ENCODE peak calls at places on chromosomes 7 and 10, in nine cellular contexts. Z is IMR-90, L is WERI-Rb-1, O is heart right ventricle, N is left lung, K is mucosa of descending colon, A is cardiac muscle cell, C is PC-9, R is uterus. X is an unnamed sample. For H3K9me3, the result is how much of the 10 kb centered on the place peaks cover.

GRCh38 chr10:74778436-74779094 is 47.8 kb upstream of the KAT6B start:
- DNase-seq in A (no peak), K (no peak), Z (no peak), L (no peak), N (no peak), O (no peak), R (no peak), C (no peak), X (peak)

GRCh38 chr10:96491303-96491702 is 22.4 kb downstream of the TLL2 start:
- DNase-seq in N (no peak), C (no peak), Z (no peak), O (no peak), L (no peak), R (no peak), K (no peak), A (no peak), X (no peak)

GRCh38 chr7:28408974-28409715 is 3.2 kb upstream of the CREB5 start:
- DNase-seq in K (peak), L (peak), A (peak), Z (peak), C (peak), R (peak), N (peak), O (peak), X (peak)

GRCh38 chr7:108348913-108349312 is 107.3 kb downstream of the NRCAM start:
- DNase-seq in K (no peak), R (no peak), N (no peak), L (no peak), C (no peak), O (no peak), Z (peak), A (peak), X (no peak)

GRCh38 chr7:51346136-51346535 is 29.5 kb upstream of the COBL start:
- DNase-seq in K (no peak), N (no peak), C (no peak), O (no peak), R (no peak), A (no peak), L (no peak), Z (no peak), X (no peak)

GRCh38 chr7:101172854-101173751 is 7.0 kb downstream of the NAT16 start:
- DNase-seq in O (peak), L (no peak), K (peak), Z (peak), A (peak), N (peak), C (peak), R (peak), X (peak)

GRCh38 chr7:84230491-84230890 is 35.9 kb upstream of the SEMA3A start:
- DNase-seq in Z (no peak), R (no peak), K (no peak), A (no peak), O (no peak), L (no peak), C (no peak), N (no peak), X (no peak)

GRCh38 chr10:93368210-93368609 is 113.9 kb downstream of the MYOF start:
- DNase-seq in Z (no peak), O (no peak), N (no peak), R (no peak), L (no peak), A (peak), C (no peak), K (no peak), X (no peak)

GRCh38 chr7:144835166-144835611 is 664 bp downstream of the TPK1 start:
- DNase-seq in K (peak), C (no peak), A (peak), O (peak), L (peak), N (peak), R (peak), Z (peak), X (peak)

GRCh38 chr7:13682626-13683025 is 306.8 kb downstream of the ETV1 start:
- DNase-seq in R (no peak), O (no peak), Z (no peak), L (no peak), K (no peak), N (no peak), A (no peak), C (no peak), X (no peak)

GRCh38 chr10:79304479-79305087 is 42.7 kb upstream of the PPIF start:
- DNase-seq in R (no peak), Z (no peak), A (no peak), C (peak), O (no peak), K (no peak), N (peak), L (no peak), X (no peak)

DNA sequence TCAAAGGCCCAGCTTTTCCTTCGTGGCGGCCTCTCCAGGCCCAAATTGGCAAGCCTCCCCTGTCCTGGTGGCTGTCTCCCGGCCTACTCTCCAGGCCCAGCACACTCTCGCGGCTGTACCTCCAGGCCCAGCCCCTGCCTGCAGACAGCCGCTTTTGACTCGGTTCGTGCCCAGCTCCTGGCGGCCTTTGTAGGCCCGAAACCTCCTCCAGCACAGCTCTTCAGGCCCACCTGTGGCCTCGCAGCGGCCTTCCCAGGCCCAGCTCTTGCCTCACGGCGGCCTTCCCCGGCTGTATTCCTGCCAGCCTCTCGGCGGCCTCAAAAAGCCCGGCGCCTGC is 18.2 kb upstream of the TMEM248 start:
- DNase-seq in C (no peak), A (no peak), K (no peak), O (no peak), R (no peak), N (peak), L (no peak), Z (no peak), X (no peak)
- H3K4me3 ChIP-seq in C (no peak), A (no peak), K (no peak), O (no peak), R (no peak), N (no peak), L (no peak), Z (no peak), X (no peak)

GRCh38 chr10:110310741-110311140 is 6.0 kb upstream of the SMNDC1 start:
- DNase-seq in R (no peak), O (no peak), C (no peak), N (no peak), K (no peak), L (peak), Z (no peak), A (peak), X (no peak)
- TF ChIP-seq CTCF in R (no peak), O (no peak), C (no peak), N (no peak), K (no peak), L (no peak), Z (no peak), A (no peak), X (no peak)

DNA sequence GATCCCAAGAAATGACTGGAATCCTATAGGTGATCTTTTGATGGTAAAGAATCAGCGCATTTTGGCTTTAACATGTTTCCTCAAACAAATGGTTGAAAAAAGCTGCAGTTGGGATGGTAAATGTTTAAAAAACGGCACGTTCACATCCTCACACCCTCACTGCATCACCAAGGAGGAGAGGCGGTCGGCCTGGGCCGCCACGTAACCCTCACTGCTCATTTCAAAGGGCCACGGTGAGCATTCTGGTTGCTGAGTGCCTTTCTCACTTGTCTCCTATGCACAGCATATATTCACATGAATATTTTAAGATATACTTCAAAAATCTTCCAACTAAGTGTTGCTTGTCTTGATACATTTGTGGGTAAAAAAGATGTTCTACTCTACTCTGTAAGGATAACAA is 233.2 kb downstream of the DNAJB6 start:
- DNase-seq in O (no peak), N (peak), L (no peak), C (no peak), A (no peak), Z (no peak), K (no peak), R (no peak), X (no peak)
- H3K9me3 ChIP-seq in O (under half), N (under half), L (under half), C (under half), A (under half), Z (under half), K (under half), R (under half), X (under half)

GRCh38 chr7:97009753-97010732 is 4.7 kb downstream of the DLX6 start:
- DNase-seq in O (no peak), L (no peak), N (peak), A (no peak), R (no peak), C (no peak), K (no peak), Z (no peak), X (no peak)
- H3K4me3 ChIP-seq in O (no peak), L (no peak), N (no peak), A (no peak), R (no peak), C (no peak), K (no peak), Z (no peak), X (no peak)

GRCh38 chr7:11833431-11833830 is 1.4 kb upstream of the THSD7A start:
- DNase-seq in L (peak), C (no peak), A (no peak), Z (no peak), O (no peak), N (no peak), R (no peak), K (no peak), X (no peak)

GRCh38 chr7:11831383-11831726 is 643 bp downstream of the THSD7A start:
- DNase-seq in C (no peak), A (peak), R (no peak), O (no peak), Z (no peak), N (no peak), K (no peak), L (no peak), X (no peak)

GRCh38 chr7:11830582-11831382 is 1.2 kb downstream of the THSD7A start:
- DNase-seq in R (no peak), C (no peak), N (peak), L (no peak), O (no peak), Z (peak), A (peak), K (no peak), X (no peak)

GRCh38 chr7:11831727-11832495 is at the start of gene THSD7A:
- DNase-seq in N (peak), L (peak), C (peak), Z (peak), O (peak), A (peak), R (peak), K (peak), X (peak)

DNA sequence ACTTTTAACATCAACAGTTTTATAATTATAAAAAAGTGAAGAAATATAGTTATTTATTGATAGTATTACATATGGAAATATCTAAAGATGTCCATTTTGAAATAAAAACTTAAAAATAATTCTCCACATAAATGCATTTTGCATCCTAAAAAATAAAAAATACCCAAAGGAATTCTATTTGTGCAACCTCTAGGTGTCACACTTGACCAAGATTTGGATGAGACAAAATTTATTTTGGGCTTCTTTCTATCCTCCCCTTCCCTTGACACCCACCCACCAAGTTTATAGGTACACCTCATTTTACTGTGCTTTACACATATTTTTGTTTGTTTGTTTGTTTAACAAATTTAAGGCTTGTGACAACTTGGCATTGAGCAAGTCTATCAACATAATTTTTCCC is 3.3 kb upstream of the THSD7A start:
- DNase-seq in Z (peak), O (no peak), N (no peak), C (no peak), K (no peak), L (no peak), R (no peak), A (peak), X (no peak)
- TF ChIP-seq CTCF in Z (peak), O (peak), N (no peak), C (peak), K (no peak), L (no peak), R (peak), A (peak), X (no peak)